ENCODE peak calls at places on chromosomes 1 and 21, in five cellular contexts. N is GM12891, W is H1, E is K562, R is GM12878. C is an unnamed sample.

GRCh38 chr21:28943631-28944030 is 49.0 kb downstream of the LTN1 start:
- DNase-seq in N (no peak), W (no peak), E (no peak), R (no peak), C (no peak)

GRCh38 chr1:203028784-203029553 is 2.7 kb downstream of the PPFIA4 start:
- DNase-seq in N (no peak), W (no peak), E (no peak), R (no peak), C (no peak)

GRCh38 chr1:119946724-119947123 is 50.4 kb upstream of the ADAM30 start:
- DNase-seq in N (no peak), W (no peak), E (no peak), R (no peak), C (no peak)

GRCh38 chr1:229191066-229191674 is 79.7 kb upstream of the RAB4A start:
- DNase-seq in N (no peak), W (no peak), E (no peak), R (no peak), C (no peak)

GRCh38 chr21:44513389-44514217 is 26.4 kb downstream of the KRTAP10-1 start:
- DNase-seq in N (no peak), W (no peak), E (no peak), R (no peak), C (no peak)

GRCh38 chr1:117284408-117285215 is 73.9 kb upstream of the VTCN1 start:
- DNase-seq in N (no peak), W (no peak), E (peak), R (no peak), C (no peak)

GRCh38 chr1:113802367-113803007 is 9.8 kb downstream of the RSBN1 start:
- DNase-seq in N (no peak), W (no peak), E (peak), R (no peak), C (no peak)

GRCh38 chr1:11790880-11791715 is 14.7 kb downstream of the MTHFR start:
- DNase-seq in N (no peak), W (no peak), E (peak), R (no peak), C (no peak)

GRCh38 chr21:45863267-45863666 is 118.3 kb upstream of the COL6A1 start:
- DNase-seq in N (no peak), W (no peak), E (no peak), R (no peak), C (no peak)

GRCh38 chr1:53343831-53344668 is 16.2 kb upstream of the LRP8 start:
- DNase-seq in N (no peak), W (peak), E (no peak), R (no peak), C (no peak)

GRCh38 chr1:108079550-108079949 is 114.6 kb upstream of the VAV3 start:
- DNase-seq in N (no peak), W (no peak), E (peak), R (no peak), C (no peak)

GRCh38 chr1:2443285-2444137 is 31.1 kb upstream of the PEX10 start:
- DNase-seq in N (no peak), W (peak), E (no peak), R (no peak), C (no peak)

GRCh38 chr1:246782120-246782900 is 58.1 kb downstream of the SCCPDH start:
- DNase-seq in N (no peak), W (no peak), E (peak), R (peak), C (no peak)

GRCh38 chr1:235513495-235514366 is 9.5 kb upstream of the B3GALNT2 start:
- DNase-seq in N (no peak), W (no peak), E (peak), R (no peak), C (no peak)

GRCh38 chr1:103525607-103526507 is at the start of gene RNPC3:
- DNase-seq in N (peak), W (peak), E (peak), R (peak), C (peak)

GRCh38 chr21:42777757-42778344 is 101.5 kb downstream of the WDR4 start:
- DNase-seq in N (no peak), W (no peak), E (no peak), R (peak), C (no peak)

GRCh38 chr1:225879521-225880209 is 2.5 kb downstream of the TMEM63A start:
- DNase-seq in N (no peak), W (no peak), E (peak), R (no peak), C (no peak)

GRCh38 chr1:230700132-230700531 is 13.8 kb downstream of the AGT start:
- DNase-seq in N (no peak), W (no peak), E (no peak), R (no peak), C (no peak)

GRCh38 chr1:39955547-39956539 is 898 bp downstream of the MFSD2A start:
- DNase-seq in N (peak), W (peak), E (no peak), R (peak), C (peak)

GRCh38 chr1:69915347-69915746 is 290.0 kb downstream of the LRRC40 start:
- DNase-seq in N (no peak), W (no peak), E (no peak), R (no peak), C (no peak)

GRCh38 chr1:227951624-227952373 is 4.1 kb upstream of the WNT9A start:
- DNase-seq in N (no peak), W (no peak), E (no peak), R (no peak), C (peak)

GRCh38 chr1:2288816-2289536 is 60.9 kb downstream of the SKI start:
- DNase-seq in N (no peak), W (no peak), E (no peak), R (no peak), C (no peak)

GRCh38 chr1:226046240-226046639 is 16.3 kb upstream of the H3-3A start:
- DNase-seq in N (no peak), W (no peak), E (no peak), R (no peak), C (no peak)

GRCh38 chr1:183262628-183263220 is 76.7 kb downstream of the LAMC2 start:
- DNase-seq in N (no peak), W (no peak), E (no peak), R (no peak), C (no peak)

GRCh38 chr1:150516616-150517015 is 1.1 kb downstream of the FALEC start:
- DNase-seq in N (no peak), W (no peak), E (peak), R (no peak), C (no peak)

GRCh38 chr1:39003787-39004186 is 12.7 kb downstream of the AKIRIN1 start:
- DNase-seq in N (no peak), W (no peak), E (no peak), R (no peak), C (no peak)

GRCh38 chr1:205210876-205211838 is at the start of gene DSTYK:
- DNase-seq in N (peak), W (peak), E (peak), R (peak), C (peak)
- TF ChIP-seq POLR2A in N (no peak), W (peak), E (peak), R (peak), C (peak)

DNA sequence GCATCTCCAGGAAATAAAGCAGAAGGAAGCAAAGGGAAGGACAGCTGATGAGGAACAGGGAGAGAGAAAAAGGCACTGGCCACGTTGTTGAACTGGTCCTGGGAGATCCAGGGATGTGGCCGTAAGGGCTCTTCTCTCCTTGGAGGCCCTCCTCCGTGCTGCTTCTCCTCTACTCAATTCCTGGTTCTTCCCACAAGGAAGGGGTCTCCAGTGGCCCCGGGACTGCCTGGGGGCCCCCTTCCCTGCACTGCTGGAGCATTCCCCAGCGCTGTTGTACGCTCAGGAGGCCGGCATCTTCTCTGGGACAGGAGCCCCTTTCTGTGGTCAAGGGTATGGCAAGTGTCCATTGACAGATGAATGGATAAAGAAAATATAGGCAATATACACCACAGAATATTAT is 88.5 kb upstream of the TLR5 start:
- DNase-seq in N (no peak), W (peak), E (no peak), R (no peak), C (no peak)
- TF ChIP-seq TAF1 in N (no peak), W (no peak), E (no peak), R (no peak), C (no peak)

DNA sequence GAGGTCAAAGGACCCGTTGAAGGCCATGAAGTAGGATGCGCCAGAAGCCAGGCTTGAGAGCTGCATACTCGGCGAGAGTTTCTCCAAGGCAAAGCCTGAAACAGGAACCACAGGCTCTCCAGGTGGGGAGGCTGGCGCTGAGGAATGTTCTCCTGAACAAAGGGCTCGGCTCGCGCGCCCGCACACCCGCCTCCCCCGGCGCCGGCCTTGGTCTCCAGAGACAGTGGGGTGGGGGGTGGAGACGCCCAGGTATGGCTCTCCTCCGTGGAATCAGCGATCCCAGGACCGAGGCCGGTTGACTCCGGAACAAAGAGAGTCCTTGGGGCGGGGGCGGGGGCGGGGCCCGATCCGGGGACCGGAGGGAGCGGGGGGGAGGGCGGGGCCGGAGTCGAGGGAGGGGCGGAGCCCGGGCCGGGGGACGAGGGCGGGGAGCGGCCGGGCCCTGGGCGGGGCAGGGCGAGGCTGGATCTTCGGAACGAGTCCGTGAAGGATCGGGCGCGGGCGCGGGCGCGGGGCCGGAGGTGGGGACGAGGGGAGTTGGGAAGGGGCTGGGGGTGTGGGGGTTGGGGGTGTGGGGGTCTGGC is 85.0 kb downstream of the NKAIN1 start:
- DNase-seq in N (peak), W (peak), E (peak), R (no peak), C (peak)
- TF ChIP-seq POLR2A in N (no peak), W (peak), E (peak), R (peak), C (no peak)

GRCh38 chr21:16535100-16535418 is 805.3 kb downstream of the USP25 start:
- DNase-seq in N (no peak), W (no peak), E (no peak), R (no peak), C (no peak)
- TF ChIP-seq TAF1 in N (no peak), W (no peak), E (no peak), R (no peak), C (no peak)

DNA sequence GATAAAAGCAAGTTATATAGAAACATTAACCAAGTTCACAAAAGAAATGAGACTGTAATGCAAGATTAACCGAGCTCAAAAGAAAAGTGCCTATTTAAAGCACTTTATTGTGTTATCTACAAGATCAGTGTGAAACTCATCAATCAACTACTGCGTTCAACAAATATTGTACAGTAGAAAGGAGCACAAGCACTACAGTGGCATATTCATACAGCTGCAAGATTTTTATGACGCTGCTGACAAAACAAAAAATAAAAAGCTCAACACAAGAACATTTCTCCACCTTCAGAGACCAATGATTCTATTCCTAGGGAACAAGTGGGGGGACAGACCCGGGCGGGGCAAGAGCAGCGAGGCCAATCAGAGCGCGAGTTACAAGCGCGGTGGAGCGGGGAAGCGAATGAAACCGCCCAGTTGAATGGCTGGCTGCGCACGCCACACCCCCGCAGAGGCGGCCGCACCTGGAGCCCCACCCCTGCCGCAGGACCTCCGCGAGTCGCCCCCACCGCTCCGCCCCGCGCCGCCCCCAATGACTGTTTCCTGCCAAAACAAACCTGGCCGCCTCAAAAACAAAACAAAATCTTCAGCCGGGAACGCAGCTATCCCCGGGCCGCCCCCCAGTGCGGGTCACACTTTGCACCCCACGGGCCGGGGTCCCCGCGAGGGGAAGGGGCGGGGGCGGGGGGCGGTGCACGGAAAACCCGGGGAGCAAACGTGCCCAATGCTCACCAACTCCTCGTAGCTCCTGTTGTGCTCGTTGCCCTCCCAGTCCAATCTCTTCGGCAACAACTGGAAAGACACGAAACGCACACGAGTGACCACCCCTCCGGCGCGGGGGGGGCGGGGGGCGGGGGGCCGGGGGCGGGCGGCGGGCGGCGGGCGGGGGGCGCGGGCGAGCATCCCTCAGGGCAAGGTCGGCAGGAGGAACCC is 1.1 kb downstream of the BRWD1 start:
- DNase-seq in N (peak), W (peak), E (peak), R (peak), C (peak)
- TF ChIP-seq POLR2A in N (no peak), W (no peak), E (no peak), R (no peak), C (no peak)

DNA sequence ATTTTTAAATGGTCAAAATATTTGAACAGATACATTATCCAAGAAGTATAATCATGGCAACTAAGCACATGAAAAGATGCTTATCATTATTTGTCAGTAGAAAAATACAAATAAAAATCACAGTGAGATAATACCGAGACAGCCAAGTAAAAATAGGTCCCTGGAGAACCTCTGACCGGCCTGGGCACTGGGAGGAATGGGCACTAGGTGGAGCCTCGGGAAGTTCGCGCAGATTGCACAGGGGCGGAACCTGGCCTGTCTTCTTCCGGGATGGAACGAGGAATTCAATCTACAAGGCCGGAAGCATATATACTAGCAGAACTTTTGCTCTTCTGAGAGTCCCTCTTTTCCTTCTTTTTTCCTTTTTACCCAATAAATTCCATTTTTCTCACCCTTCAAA is 148.5 kb upstream of the CHRM3 start:
- DNase-seq in N (no peak), W (peak), E (no peak), R (no peak), C (no peak)
- TF ChIP-seq TAF1 in N (no peak), W (no peak), E (no peak), R (no peak), C (no peak)

DNA sequence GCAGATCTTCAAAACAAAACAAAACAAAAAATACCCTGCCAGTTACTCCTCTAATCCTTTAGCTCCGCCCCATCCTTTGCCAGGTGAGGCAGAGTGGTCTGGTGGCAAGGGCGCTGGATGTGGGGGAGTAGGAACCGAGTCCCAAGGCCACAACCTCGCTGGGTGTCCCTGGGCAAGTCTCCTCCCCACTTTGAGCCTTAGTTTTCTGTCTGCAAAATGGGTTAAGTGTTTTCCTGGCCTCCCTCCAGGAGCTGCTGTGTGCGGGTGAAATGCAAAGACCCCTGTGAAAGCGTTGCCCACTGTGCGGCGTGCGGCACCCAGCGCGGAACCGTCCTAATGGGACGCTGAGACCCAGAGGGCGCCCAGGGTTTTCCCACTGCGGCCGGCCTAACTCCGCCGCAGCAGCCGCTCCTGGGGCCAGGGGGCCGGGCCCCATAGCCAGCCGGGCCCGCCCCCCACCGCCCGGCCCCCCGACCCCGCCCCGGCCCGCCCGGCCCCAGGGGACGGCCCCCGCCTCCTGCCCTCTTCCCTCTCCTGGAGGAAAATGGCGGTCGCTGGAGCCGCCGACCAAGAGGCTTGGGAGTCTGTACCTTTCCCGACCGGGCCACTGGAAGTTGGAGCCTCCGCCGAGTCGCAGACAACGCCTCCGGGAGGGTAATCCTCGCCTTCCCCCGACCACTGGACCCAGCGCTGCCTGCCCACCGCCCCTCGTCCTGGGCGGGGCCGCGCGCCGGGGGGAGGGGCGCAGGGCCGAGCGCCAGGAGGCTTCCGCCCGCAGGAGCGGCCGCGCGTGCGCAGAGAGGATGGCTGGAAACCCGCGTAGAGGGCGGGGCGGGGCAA is at the start of the genes ERMAP and SVBP:
- DNase-seq in N (peak), W (peak), E (peak), R (peak), C (peak)
- TF ChIP-seq POLR2A in N (peak), W (peak), E (peak), R (peak), C (peak)

GRCh38 chr1:198726455-198726854 is 87.6 kb downstream of the PTPRC start:
- DNase-seq in N (no peak), W (no peak), E (no peak), R (no peak), C (no peak)
- TF ChIP-seq TAF1 in N (no peak), W (no peak), E (no peak), R (no peak), C (no peak)

GRCh38 chr1:220164116-220164515 is 70.2 kb downstream of the IARS2 start:
- DNase-seq in N (no peak), W (no peak), E (no peak), R (no peak), C (no peak)
- TF ChIP-seq POLR2A in N (no peak), W (no peak), E (no peak), R (no peak), C (no peak)

DNA sequence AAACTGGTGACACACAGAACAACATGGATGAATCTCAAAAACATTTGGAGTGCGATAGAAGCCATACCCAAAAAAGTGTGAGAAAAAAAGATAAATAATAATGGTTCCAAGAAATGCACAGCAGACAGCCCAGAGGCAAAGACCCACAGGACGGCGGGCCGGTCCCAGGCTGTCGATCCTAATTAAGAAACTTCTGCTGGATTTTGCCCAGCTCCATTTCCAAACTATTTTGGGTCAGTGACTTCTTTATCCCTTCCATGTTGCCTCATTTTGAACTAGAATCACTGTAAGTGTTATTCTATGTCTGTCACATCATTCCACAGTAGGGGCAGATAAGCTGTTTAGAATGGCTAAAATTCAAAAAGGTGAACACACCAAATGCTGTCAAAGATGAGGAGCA is 7.8 kb downstream of the NBPF1 start:
- DNase-seq in N (no peak), W (no peak), E (no peak), R (no peak), C (no peak)
- TF ChIP-seq TAF1 in N (no peak), W (no peak), E (no peak), R (no peak), C (no peak)